ENCODE peak calls at places on chromosomes 6 and 20, in ten cellular contexts. G, M, C, W, D, E, B, S, Y and K are unnamed samples.

GRCh38 chr6:43070028-43070632 is 6.0 kb upstream of the PTK7 start:
- DNase-seq in C (no peak), M (no peak), E (no peak), B (no peak), S (no peak), D (no peak), W (peak; percentile 52), G (no peak), Y (no peak), K (no peak)

GRCh38 chr6:170080828-170081368 is 210.0 kb downstream of the DLL1 start:
- DNase-seq in D (no peak), W (no peak), Y (no peak), C (no peak), G (no peak), S (no peak), E (peak; percentile 24), B (peak; percentile 7), M (no peak), K (peak; percentile 68)

GRCh38 chr6:130908188-130908587 is 81.0 kb downstream of the SMLR1 start:
- DNase-seq in D (no peak), E (no peak), B (no peak), C (no peak), M (no peak), S (no peak), Y (no peak), G (no peak), W (no peak), K (no peak)

GRCh38 chr20:35340436-35340835 is 48.2 kb upstream of the FAM83C start:
- DNase-seq in D (no peak), E (no peak), B (no peak), Y (no peak), S (no peak), M (no peak), G (no peak), C (no peak), W (no peak), K (no peak)

GRCh38 chr6:49550413-49551125 is at the start of gene C6orf141:
- DNase-seq in D (no peak), Y (no peak), G (no peak), W (peak; percentile 46), B (peak; percentile 39), S (no peak), C (no peak), M (no peak), E (peak; percentile 66), K (peak; percentile 86)

GRCh38 chr20:11849976-11850670 is 67.6 kb upstream of the BTBD3 start:
- DNase-seq in Y (no peak), C (no peak), E (no peak), B (no peak), M (no peak), S (no peak), W (peak; percentile 78), D (peak; percentile 42), G (no peak), K (no peak)

GRCh38 chr6:135182993-135183531 is 2.0 kb downstream of the MYB start:
- DNase-seq in D (no peak), B (peak; percentile 78), M (peak; percentile 64), S (no peak), Y (no peak), G (peak; percentile 51), W (no peak), C (no peak), E (peak; percentile 70), K (no peak)

GRCh38 chr6:101290346-101290745 is 103.2 kb upstream of the GRIK2 start:
- DNase-seq in G (no peak), E (no peak), W (no peak), S (no peak), M (no peak), Y (no peak), C (no peak), D (peak; percentile 28), B (no peak), K (no peak)

GRCh38 chr6:125253881-125254280 is 47.9 kb downstream of the HDDC2 start:
- DNase-seq in D (no peak), W (no peak), S (no peak), G (no peak), M (no peak), E (no peak), C (no peak), Y (no peak), B (no peak), K (no peak)

GRCh38 chr20:57426831-57427230 is 35.6 kb downstream of the RBM38 start:
- DNase-seq in D (no peak), E (no peak), W (no peak), C (no peak), M (no peak), B (no peak), S (no peak), Y (no peak), G (no peak), K (no peak)

GRCh38 chr6:166168616-166169548 is 1.2 kb upstream of the TBXT start:
- DNase-seq in W (no peak), G (no peak), S (no peak), B (no peak), C (no peak), E (no peak), M (no peak), Y (no peak), D (no peak), K (no peak)

GRCh38 chr6:30885999-30886896 is 1.9 kb downstream of the DDR1 start:
- DNase-seq in S (no peak), B (no peak), Y (peak; percentile 26), E (peak; percentile 53), G (peak; percentile 17), W (peak; percentile 65), D (peak; percentile 90), M (no peak), C (peak; percentile 37), K (peak; percentile 83)

GRCh38 chr20:10568032-10568431 is 105.8 kb downstream of the JAG1 start:
- DNase-seq in M (no peak), B (no peak), G (no peak), S (no peak), C (no peak), E (no peak), D (no peak), W (no peak), Y (no peak), K (no peak)